ENCODE peak calls at places on chromosomes 4 and X, in four cellular contexts. A, D, U and E are unnamed samples.

GRCh38 chrX:150731795-150732194 is 38.6 kb downstream of the MTMR1 start:
- DNase-seq in A (no peak), D (peak; percentile 97), U (no peak), E (no peak)

GRCh38 chr4:110287130-110287529 is 88.7 kb upstream of the ELOVL6 start:
- DNase-seq in A (no peak), D (peak; percentile 94), U (no peak), E (no peak)

GRCh38 chrX:73683236-73683859 is 120.4 kb downstream of the CHIC1 start:
- DNase-seq in A (no peak), D (peak; percentile 75), U (no peak), E (no peak)

GRCh38 chr4:66034671-66035070 is 364.4 kb upstream of the EPHA5 start:
- DNase-seq in A (no peak), D (no peak), U (no peak), E (no peak)

GRCh38 chr4:75555294-75556164 is at the start of gene ODAPH:
- DNase-seq in A (no peak), D (peak; percentile 48), U (peak; percentile 10), E (no peak)

GRCh38 chr4:127251423-127251822 is 381.3 kb upstream of the INTU start:
- DNase-seq in A (no peak), D (peak; percentile 63), U (no peak), E (no peak)

GRCh38 chrX:7146026-7146702 is 1.3 kb upstream of the STS start:
- DNase-seq in A (no peak), D (peak; percentile 29), U (no peak), E (peak; percentile 4)

GRCh38 chr4:29423836-29424721 is 1296.1 kb upstream of the PCDH7 start:
- DNase-seq in A (no peak), D (peak; percentile 72), U (no peak), E (no peak)

GRCh38 chrX:77668391-77669237 is 117.4 kb downstream of the ATRX start:
- DNase-seq in A (no peak), D (peak; percentile 64), U (no peak), E (no peak)

GRCh38 chr4:81049861-81050423 is 19.4 kb downstream of the BMP3 start:
- DNase-seq in A (no peak), D (no peak), U (no peak), E (no peak)

GRCh38 chr4:5712517-5712916 is 1.5 kb downstream of the EVC start:
- DNase-seq in A (no peak), D (peak; percentile 80), U (no peak), E (no peak)

GRCh38 chrX:11533211-11533651 is 132.5 kb downstream of the ARHGAP6 start:
- DNase-seq in A (no peak), D (peak; percentile 76), U (peak; percentile 8), E (peak; percentile 79)